ENCODE peak calls at places on chromosomes 3 and 15, in seven cellular contexts. H, C, R, Y, W, M and Q are unnamed samples.

GRCh38 chr3:157746391-157746790 is 243.2 kb upstream of the VEPH1 start:
- DNase-seq in H (no peak), C (no peak), R (no peak), Y (no peak), W (no peak), M (no peak), Q (no peak)

GRCh38 chr15:68506071-68506470 is 72.7 kb upstream of the CORO2B start:
- DNase-seq in H (no peak), C (no peak), R (no peak), Y (no peak), W (no peak), M (no peak), Q (no peak)

GRCh38 chr3:12916159-12916558 is 74.8 kb upstream of the RPL32 start:
- DNase-seq in H (no peak), C (no peak), R (no peak), Y (no peak), W (no peak), M (no peak), Q (no peak)

GRCh38 chr3:184361932-184362667 is 590 bp downstream of the POLR2H start:
- DNase-seq in H (peak), C (no peak), R (peak), Y (peak), W (no peak), M (no peak), Q (peak)

GRCh38 chr15:58247803-58248503 is 109.8 kb downstream of the AQP9 start:
- DNase-seq in H (no peak), C (no peak), R (no peak), Y (no peak), W (no peak), M (no peak), Q (no peak)

GRCh38 chr3:145134738-145135137 is 1026.2 kb downstream of the PLOD2 start:
- DNase-seq in H (no peak), C (no peak), R (no peak), Y (no peak), W (no peak), M (no peak), Q (no peak)

GRCh38 chr3:82177774-82178173 is 416.3 kb upstream of the GBE1 start:
- DNase-seq in H (no peak), C (no peak), R (no peak), Y (no peak), W (no peak), M (no peak), Q (no peak)

GRCh38 chr15:79283252-79284048 is 928 bp downstream of the ANKRD34C start:
- DNase-seq in H (no peak), C (no peak), R (peak), Y (peak), W (no peak), M (no peak), Q (peak)

GRCh38 chr3:188824596-188824995 is 347.2 kb upstream of the TPRG1 start:
- DNase-seq in H (no peak), C (no peak), R (no peak), Y (no peak), W (no peak), M (no peak), Q (no peak)
- TF ChIP-seq JUND in H (no peak), C (no peak), R (no peak), Y (no peak), W (no peak), M (no peak), Q (no peak)

GRCh38 chr3:67947808-67948508 is 293.5 kb upstream of the SUCLG2 start:
- DNase-seq in H (no peak), C (no peak), R (no peak), Y (no peak), W (peak), M (peak), Q (no peak)
- TF ChIP-seq JUND in H (no peak), C (no peak), R (no peak), Y (no peak), W (no peak), M (no peak), Q (no peak)

GRCh38 chr3:149618151-149619123 is 39.4 kb downstream of the WWTR1 start:
- DNase-seq in H (no peak), C (no peak), R (no peak), Y (no peak), W (no peak), M (no peak), Q (no peak)
- TF ChIP-seq JUND in H (no peak), C (no peak), R (no peak), Y (no peak), W (no peak), M (no peak), Q (no peak)

GRCh38 chr15:78108300-78109084 is 16.1 kb downstream of the SH2D7 start:
- DNase-seq in H (peak), C (peak), R (peak), Y (peak), W (peak), M (peak), Q (peak)

GRCh38 chr15:78111788-78112187 is 19.4 kb downstream of the SH2D7 start:
- DNase-seq in H (no peak), C (no peak), R (no peak), Y (no peak), W (no peak), M (no peak), Q (no peak)

GRCh38 chr15:78109156-78109555 is 16.8 kb downstream of the SH2D7 start:
- DNase-seq in H (no peak), C (no peak), R (no peak), Y (no peak), W (no peak), M (no peak), Q (no peak)

GRCh38 chr15:78110916-78111475 is 18.6 kb downstream of the SH2D7 start:
- DNase-seq in H (no peak), C (no peak), R (no peak), Y (no peak), W (no peak), M (no peak), Q (no peak)

DNA sequence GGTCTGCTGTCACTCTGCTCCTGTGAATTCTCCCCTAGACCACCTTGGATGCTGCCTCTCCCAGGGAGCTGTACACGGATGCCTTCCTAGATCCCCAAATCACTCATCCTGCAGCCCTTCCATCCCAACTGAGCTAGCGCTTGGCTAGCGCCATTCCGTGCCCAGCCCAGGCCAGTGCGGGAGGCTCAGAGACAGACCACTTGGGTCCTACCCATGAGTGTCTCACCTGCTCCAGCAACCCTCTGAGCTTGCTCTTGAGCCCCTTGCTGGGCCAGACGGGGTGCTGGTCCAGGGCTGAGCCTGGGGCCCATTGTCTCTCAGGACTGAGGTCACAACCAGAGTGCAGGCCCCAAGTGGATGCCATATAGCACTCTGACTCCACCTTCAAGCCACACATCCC is 17.7 kb downstream of the SH2D7 start:
- DNase-seq in H (no peak), C (no peak), R (no peak), Y (no peak), W (no peak), M (no peak), Q (no peak)
- TF ChIP-seq JUND in H (no peak), C (no peak), R (no peak), Y (no peak), W (no peak), M (no peak), Q (no peak)

GRCh38 chr15:28105224-28105791 is 6.2 kb upstream of the OCA2 start:
- DNase-seq in H (no peak), C (no peak), R (no peak), Y (no peak), W (no peak), M (no peak), Q (no peak)
- TF ChIP-seq JUND in H (no peak), C (no peak), R (no peak), Y (no peak), W (no peak), M (no peak), Q (no peak)